ENCODE peak calls at places on chromosome 17, in six cellular contexts. One of them, this sample, is unnamed.

GRCh38 chr17:52120465-52120864 is 38.0 kb downstream of the CA10 start:
- DNase-seq in CD8-positive, alpha-beta memory T cell: no peak
- DNase-seq in stimulated activated CD4-positive, alpha-beta T cell treated with anti-CD3 and anti-CD28 coated beads, Interleukin-1b, Interleukin-23, amount 100 ng/mL, for 24 hours: no peak
- DNase-seq in GM20000: no peak
- DNase-seq in effector memory CD4-positive, alpha-beta T cell: no peak
- DNase-seq in activated naive CD4-positive, alpha-beta T cell: no peak
- DNase-seq in this sample: no peak

GRCh38 chr17:61694095-61694494 is 103.1 kb upstream of the NACA2 start:
- DNase-seq in GM20000: no peak
- DNase-seq in stimulated activated CD4-positive, alpha-beta T cell treated with anti-CD3 and anti-CD28 coated beads, Interleukin-1b, Interleukin-23, amount 100 ng/mL, for 24 hours: no peak
- DNase-seq in CD8-positive, alpha-beta memory T cell: no peak
- DNase-seq in activated naive CD4-positive, alpha-beta T cell: no peak
- DNase-seq in effector memory CD4-positive, alpha-beta T cell: no peak
- DNase-seq in this sample: no peak

GRCh38 chr17:67585077-67585602 is 132.6 kb upstream of the NOL11 start:
- DNase-seq in effector memory CD4-positive, alpha-beta T cell: no peak
- DNase-seq in GM20000: no peak
- DNase-seq in CD8-positive, alpha-beta memory T cell: no peak
- DNase-seq in activated naive CD4-positive, alpha-beta T cell: no peak
- DNase-seq in stimulated activated CD4-positive, alpha-beta T cell treated with anti-CD3 and anti-CD28 coated beads, Interleukin-1b, Interleukin-23, amount 100 ng/mL, for 24 hours: no peak
- DNase-seq in this sample: no peak

GRCh38 chr17:38428643-38429371 is 543 bp downstream of the ARHGAP23 start:
- DNase-seq in GM20000: no peak
- DNase-seq in CD8-positive, alpha-beta memory T cell: no peak
- DNase-seq in effector memory CD4-positive, alpha-beta T cell: no peak
- DNase-seq in activated naive CD4-positive, alpha-beta T cell: no peak
- DNase-seq in stimulated activated CD4-positive, alpha-beta T cell treated with anti-CD3 and anti-CD28 coated beads, Interleukin-1b, Interleukin-23, amount 100 ng/mL, for 24 hours: no peak
- DNase-seq in this sample: no peak

GRCh38 chr17:17772231-17772630 is 64.6 kb downstream of the SREBF1 start:
- DNase-seq in activated naive CD4-positive, alpha-beta T cell: no peak
- DNase-seq in stimulated activated CD4-positive, alpha-beta T cell treated with anti-CD3 and anti-CD28 coated beads, Interleukin-1b, Interleukin-23, amount 100 ng/mL, for 24 hours: no peak
- DNase-seq in effector memory CD4-positive, alpha-beta T cell: no peak
- DNase-seq in CD8-positive, alpha-beta memory T cell: no peak
- DNase-seq in GM20000: no peak
- DNase-seq in this sample: no peak

GRCh38 chr17:8758137-8758596 is at the start of gene SPDYE4:
- DNase-seq in effector memory CD4-positive, alpha-beta T cell: no peak
- DNase-seq in activated naive CD4-positive, alpha-beta T cell: no peak
- DNase-seq in GM20000: no peak
- DNase-seq in stimulated activated CD4-positive, alpha-beta T cell treated with anti-CD3 and anti-CD28 coated beads, Interleukin-1b, Interleukin-23, amount 100 ng/mL, for 24 hours: no peak
- DNase-seq in CD8-positive, alpha-beta memory T cell: no peak
- DNase-seq in this sample: no peak

GRCh38 chr17:43732961-43733360 is 25.6 kb downstream of the SOST start:
- DNase-seq in stimulated activated CD4-positive, alpha-beta T cell treated with anti-CD3 and anti-CD28 coated beads, Interleukin-1b, Interleukin-23, amount 100 ng/mL, for 24 hours: no peak
- DNase-seq in CD8-positive, alpha-beta memory T cell: no peak
- DNase-seq in GM20000: no peak
- DNase-seq in effector memory CD4-positive, alpha-beta T cell: no peak
- DNase-seq in activated naive CD4-positive, alpha-beta T cell: no peak
- DNase-seq in this sample: no peak

GRCh38 chr17:60435244-60436170 is 13.2 kb downstream of the CHCT1 start:
- DNase-seq in activated naive CD4-positive, alpha-beta T cell: peak; percentile 13
- DNase-seq in stimulated activated CD4-positive, alpha-beta T cell treated with anti-CD3 and anti-CD28 coated beads, Interleukin-1b, Interleukin-23, amount 100 ng/mL, for 24 hours: no peak
- DNase-seq in effector memory CD4-positive, alpha-beta T cell: peak; percentile 16
- DNase-seq in GM20000: peak; percentile 68
- DNase-seq in CD8-positive, alpha-beta memory T cell: peak; percentile 56
- DNase-seq in this sample: peak; percentile 39

GRCh38 chr17:66114609-66115008 is 77.3 kb downstream of the CEP112 start:
- DNase-seq in CD8-positive, alpha-beta memory T cell: no peak
- DNase-seq in activated naive CD4-positive, alpha-beta T cell: no peak
- DNase-seq in stimulated activated CD4-positive, alpha-beta T cell treated with anti-CD3 and anti-CD28 coated beads, Interleukin-1b, Interleukin-23, amount 100 ng/mL, for 24 hours: no peak
- DNase-seq in GM20000: no peak
- DNase-seq in effector memory CD4-positive, alpha-beta T cell: no peak
- DNase-seq in this sample: no peak

GRCh38 chr17:63880706-63881105 is 1.0 kb downstream of the GH2 start:
- DNase-seq in activated naive CD4-positive, alpha-beta T cell: no peak
- DNase-seq in stimulated activated CD4-positive, alpha-beta T cell treated with anti-CD3 and anti-CD28 coated beads, Interleukin-1b, Interleukin-23, amount 100 ng/mL, for 24 hours: no peak
- DNase-seq in CD8-positive, alpha-beta memory T cell: no peak
- DNase-seq in effector memory CD4-positive, alpha-beta T cell: no peak
- DNase-seq in GM20000: no peak
- DNase-seq in this sample: no peak